ENCODE peak calls at places on chromosomes 16 and 17, in nine cellular contexts. S, P, U, V, N, H, Y, Q and X are unnamed samples.

GRCh38 chr16:83301966-83302365 is 505.8 kb upstream of the HSBP1 start:
- DNase-seq in S (no peak), P (no peak), U (no peak), V (no peak), N (no peak), H (no peak), Y (no peak), Q (no peak), X (no peak)

GRCh38 chr17:31495049-31495885 is 103.8 kb downstream of the RAB11FIP4 start:
- DNase-seq in S (no peak), P (no peak), U (no peak), V (no peak), N (no peak), H (no peak), Y (no peak), Q (no peak), X (peak)

GRCh38 chr17:38925263-38925995 is at the start of gene LASP1NB:
- DNase-seq in S (peak), P (no peak), U (no peak), V (peak), N (no peak), H (no peak), Y (no peak), Q (peak), X (no peak)

GRCh38 chr17:7114875-7115614 is 423 bp upstream of the ASGR2 start:
- DNase-seq in S (no peak), P (no peak), U (no peak), V (no peak), N (no peak), H (no peak), Y (no peak), Q (no peak), X (peak)

GRCh38 chr16:969508-970378 is 1.0 kb downstream of the LMF1 start:
- DNase-seq in S (peak), P (no peak), U (peak), V (no peak), N (no peak), H (no peak), Y (no peak), Q (no peak), X (peak)

GRCh38 chr16:31480851-31481250 is 2.1 kb upstream of the SLC5A2 start:
- DNase-seq in S (peak), P (no peak), U (no peak), V (no peak), N (peak), H (no peak), Y (no peak), Q (no peak), X (no peak)

GRCh38 chr16:30185683-30186421 is 2.5 kb downstream of the CORO1A start:
- DNase-seq in S (peak), P (no peak), U (no peak), V (peak), N (no peak), H (peak), Y (no peak), Q (peak), X (peak)

GRCh38 chr16:81715358-81716196 is 63.5 kb upstream of the PLCG2 start:
- DNase-seq in S (no peak), P (peak), U (no peak), V (no peak), N (no peak), H (no peak), Y (no peak), Q (no peak), X (no peak)

GRCh38 chr16:12646490-12647274 is 157.0 kb downstream of the CPPED1 start:
- DNase-seq in S (no peak), P (peak), U (peak), V (no peak), N (peak), H (no peak), Y (no peak), Q (no peak), X (peak)

GRCh38 chr17:74654742-74655141 is 31.2 kb upstream of the CD300E start:
- DNase-seq in S (no peak), P (no peak), U (no peak), V (no peak), N (no peak), H (no peak), Y (no peak), Q (no peak), X (no peak)

GRCh38 chr16:25828510-25828909 is 136.8 kb downstream of the HS3ST4 start:
- DNase-seq in S (no peak), P (no peak), U (no peak), V (no peak), N (no peak), H (no peak), Y (no peak), Q (no peak), X (no peak)

GRCh38 chr17:58308173-58308984 is 20.2 kb downstream of the TSPOAP1 start:
- DNase-seq in S (no peak), P (no peak), U (no peak), V (peak), N (no peak), H (peak), Y (no peak), Q (no peak), X (no peak)

GRCh38 chr16:78890496-78890895 is 710.0 kb downstream of the MAF start:
- DNase-seq in S (no peak), P (no peak), U (no peak), V (no peak), N (no peak), H (no peak), Y (no peak), Q (no peak), X (no peak)

GRCh38 chr17:1111599-1112443 is 68.0 kb downstream of the ABR start:
- DNase-seq in S (peak), P (peak), U (no peak), V (no peak), N (no peak), H (no peak), Y (no peak), Q (no peak), X (no peak)

GRCh38 chr17:35170968-35171771 is 23.0 kb downstream of the SLC35G3 start:
- DNase-seq in S (no peak), P (no peak), U (peak), V (no peak), N (peak), H (no peak), Y (no peak), Q (no peak), X (no peak)

GRCh38 chr16:528111-529011 is 849 bp downstream of the CAPN15 start:
- DNase-seq in S (no peak), P (peak), U (peak), V (peak), N (peak), H (no peak), Y (peak), Q (no peak), X (peak)

GRCh38 chr17:2700031-2700490 is 11.5 kb downstream of the CLUH start:
- DNase-seq in S (no peak), P (no peak), U (no peak), V (peak), N (no peak), H (peak), Y (no peak), Q (no peak), X (no peak)

GRCh38 chr16:11586856-11587642 is at the start of gene LITAF:
- DNase-seq in S (peak), P (peak), U (peak), V (peak), N (peak), H (peak), Y (no peak), Q (peak), X (peak)

GRCh38 chr17:53570731-53571130 is 252.0 kb upstream of the KIF2B start:
- DNase-seq in S (no peak), P (no peak), U (peak), V (no peak), N (peak), H (no peak), Y (no peak), Q (no peak), X (no peak)

GRCh38 chr16:12440233-12440530 is 363.5 kb downstream of the CPPED1 start:
- DNase-seq in S (no peak), P (no peak), U (no peak), V (no peak), N (no peak), H (no peak), Y (no peak), Q (no peak), X (no peak)

GRCh38 chr17:78535285-78536197 is 41.7 kb downstream of the DNAH17 start:
- DNase-seq in S (no peak), P (peak), U (no peak), V (peak), N (no peak), H (no peak), Y (peak), Q (no peak), X (no peak)

GRCh38 chr17:61926831-61927210 is 961 bp downstream of the INTS2 start:
- DNase-seq in S (no peak), P (no peak), U (no peak), V (no peak), N (no peak), H (no peak), Y (no peak), Q (no peak), X (no peak)

GRCh38 chr16:90031931-90032663 is 12.8 kb upstream of the DBNDD1 start:
- DNase-seq in S (no peak), P (no peak), U (peak), V (no peak), N (no peak), H (no peak), Y (no peak), Q (no peak), X (no peak)

GRCh38 chr17:65457183-65457582 is 104.3 kb downstream of the AXIN2 start:
- DNase-seq in S (no peak), P (no peak), U (no peak), V (no peak), N (no peak), H (no peak), Y (no peak), Q (no peak), X (no peak)

GRCh38 chr16:89370081-89370511 is 120.3 kb downstream of the ANKRD11 start:
- DNase-seq in S (no peak), P (no peak), U (peak), V (no peak), N (no peak), H (no peak), Y (no peak), Q (no peak), X (no peak)

GRCh38 chr17:40921026-40921425 is 16.4 kb downstream of the KRT23 start:
- DNase-seq in S (no peak), P (no peak), U (no peak), V (no peak), N (peak), H (no peak), Y (no peak), Q (no peak), X (no peak)

GRCh38 chr16:74797414-74797813 is 22.8 kb upstream of the FA2H start:
- DNase-seq in S (no peak), P (no peak), U (no peak), V (no peak), N (no peak), H (no peak), Y (no peak), Q (no peak), X (no peak)